ENCODE peak calls at places on chromosomes 16 and 17, in four cellular contexts. Z is adrenal gland, B is upper lobe of left lung, R is endodermal cell. V is an unnamed sample.

GRCh38 chr17:49170216-49170615 is 37.6 kb downstream of the B4GALNT2 start:
- DNase-seq in Z (no peak), B (no peak), R (no peak), V (no peak)

GRCh38 chr17:47945080-47945479 is 3.7 kb downstream of the PNPO start:
- DNase-seq in Z (no peak), B (no peak), R (no peak), V (no peak)

GRCh38 chr17:50037321-50038107 is 18.4 kb upstream of the ITGA3 start:
- DNase-seq in Z (peak; percentile 93), B (peak; percentile 68), R (no peak), V (peak; percentile 92)

GRCh38 chr16:3789375-3790067 is 72.2 kb upstream of the TRAP1 start:
- DNase-seq in Z (no peak), B (no peak), R (no peak), V (no peak)

GRCh38 chr17:82241183-82241925 is 12.5 kb downstream of the SLC16A3 start:
- DNase-seq in Z (peak; percentile 94), B (peak; percentile 84), R (no peak), V (peak; percentile 95)

GRCh38 chr17:17779015-17779611 is 57.7 kb downstream of the SREBF1 start:
- DNase-seq in Z (no peak), B (no peak), R (no peak), V (peak; percentile 89)

GRCh38 chr16:52497067-52497816 is 49.7 kb downstream of the TOX3 start:
- DNase-seq in Z (no peak), B (no peak), R (no peak), V (no peak)

GRCh38 chr17:82338858-82339633 is 5.5 kb upstream of the SECTM1 start:
- DNase-seq in Z (peak; percentile 80), B (peak; percentile 65), R (no peak), V (peak; percentile 98)

GRCh38 chr17:46085522-46085921 is 86.5 kb downstream of the STH start:
- DNase-seq in Z (no peak), B (no peak), R (no peak), V (no peak)

GRCh38 chr17:42387663-42388380 is 420 bp downstream of the STAT3 start:
- DNase-seq in Z (peak; percentile 59), B (peak; percentile 91), R (peak; percentile 90), V (peak; percentile 47)

GRCh38 chr17:80461527-80462166 is 14.8 kb downstream of the NPTX1 start:
- DNase-seq in Z (no peak), B (peak; percentile 57), R (no peak), V (no peak)

GRCh38 chr17:79837888-79838540 is 1.2 kb downstream of the CBX4 start:
- DNase-seq in Z (peak; percentile 35), B (no peak), R (peak; percentile 71), V (peak; percentile 97)

GRCh38 chr17:5381542-5381941 is 37.9 kb downstream of the NUP88 start:
- DNase-seq in Z (no peak), B (no peak), R (no peak), V (peak; percentile 69)

GRCh38 chr16:27189335-27189972 is 13.9 kb upstream of the KDM8 start:
- DNase-seq in Z (no peak), B (peak; percentile 40), R (peak; percentile 88), V (no peak)

GRCh38 chr17:80931421-80932265 is 60.0 kb upstream of the CHMP6 start:
- DNase-seq in Z (no peak), B (no peak), R (peak; percentile 93), V (peak; percentile 82)

GRCh38 chr16:68264128-68265077 is at the start of gene SLC7A6:
- DNase-seq in Z (peak; percentile 80), B (peak; percentile 97), R (peak; percentile 91), V (peak; percentile 97)

GRCh38 chr17:81844327-81844851 is 9.5 kb upstream of the PPP1R27 start:
- DNase-seq in Z (no peak), B (peak; percentile 68), R (no peak), V (no peak)

GRCh38 chr17:39669897-39670735 is 1.9 kb downstream of the PNMT start:
- DNase-seq in Z (no peak), B (peak; percentile 66), R (no peak), V (peak; percentile 77)

GRCh38 chr17:71260366-71260765 is 860.5 kb upstream of the SOX9 start:
- DNase-seq in Z (no peak), B (no peak), R (no peak), V (peak; percentile 60)

GRCh38 chr17:17830740-17831207 is 6.0 kb downstream of the SREBF1 start:
- DNase-seq in Z (peak; percentile 80), B (no peak), R (no peak), V (no peak)

GRCh38 chr16:49699718-49700117 is 156.2 kb downstream of the ZNF423 start:
- DNase-seq in Z (no peak), B (no peak), R (peak; percentile 53), V (peak; percentile 76)

DNA sequence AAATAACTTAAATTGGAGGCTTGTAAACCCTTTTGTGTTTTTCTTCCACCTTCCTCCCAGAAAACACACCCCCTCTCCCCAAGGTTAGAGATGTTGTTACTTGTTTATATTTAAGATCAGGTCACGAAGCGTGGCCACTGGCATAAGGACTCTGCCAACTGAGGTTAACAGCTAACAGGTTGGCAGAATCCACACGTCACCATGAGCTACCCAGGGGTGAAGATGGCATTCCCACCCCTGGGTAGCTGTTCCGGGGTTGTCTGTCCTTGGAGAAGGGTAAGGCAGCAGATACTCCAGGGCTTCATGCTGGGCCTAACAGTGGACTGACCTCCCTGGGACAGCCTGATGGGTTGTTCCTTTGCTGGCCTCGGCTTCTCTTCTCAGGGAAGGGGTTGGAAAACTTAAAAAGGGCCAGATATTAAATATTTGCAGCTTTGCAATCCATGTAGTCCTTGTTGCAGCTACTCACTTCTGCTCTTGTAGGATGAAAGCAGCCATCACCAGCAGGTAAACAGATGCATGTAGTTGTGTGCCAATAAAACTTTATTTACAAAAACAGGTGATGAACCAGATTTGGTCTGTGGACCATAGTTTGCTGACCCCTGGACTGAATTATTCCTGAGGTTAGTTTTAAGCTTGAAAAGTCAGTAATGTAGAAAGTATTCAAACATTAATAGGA is 148.6 kb downstream of the MSI2 start:
- DNase-seq in Z (no peak), B (no peak), R (no peak), V (no peak)
- H3K4me3 ChIP-seq in Z (no peak overlapping the region), B (no peak overlapping the region), R (no peak overlapping the region), V (no peak overlapping the region)

DNA sequence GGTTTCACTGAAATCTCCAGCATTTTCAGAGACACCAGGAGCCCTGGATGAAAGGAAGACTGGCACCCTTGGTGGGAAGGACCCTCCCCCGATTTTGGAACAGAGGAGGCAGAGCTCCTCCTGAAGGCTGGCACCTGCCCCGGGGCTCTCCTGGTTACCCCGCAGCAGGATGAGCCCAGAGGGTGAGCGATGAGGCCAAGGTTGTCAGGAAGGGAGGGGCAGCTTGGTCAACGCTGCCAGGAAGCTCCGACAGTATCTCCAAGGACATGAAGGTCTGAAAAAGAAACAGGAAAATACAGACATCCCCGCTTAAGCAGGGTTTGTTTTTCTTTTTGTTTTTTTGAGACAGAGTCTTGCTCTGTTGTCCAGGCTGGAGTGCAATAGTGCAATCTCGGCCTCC is 15.5 kb upstream of the ACSF3 start:
- DNase-seq in Z (no peak), B (no peak), R (no peak), V (no peak)
- H3K27ac ChIP-seq in Z (no peak overlapping the region), B (no peak overlapping the region), R (no peak overlapping the region), V (no peak overlapping the region)

GRCh38 chr17:55303701-55304145 is 39.0 kb downstream of the HLF start:
- DNase-seq in Z (no peak), B (no peak), R (peak; percentile 13), V (no peak)
- TF ChIP-seq CTCF in Z (no peak), B (no peak), R (no peak), V (peak; percentile 43)

GRCh38 chr16:58494981-58495860 is 4.7 kb upstream of the NDRG4 start:
- DNase-seq in Z (peak; percentile 85), B (no peak), R (peak; percentile 94), V (peak; percentile 99)
- H3K4me3 ChIP-seq in Z (no peak overlapping the region), B (no peak overlapping the region), R (no peak overlapping the region), V (peak overlapping the region; percentile 57)

GRCh38 chr17:38421224-38421841 is 6.9 kb upstream of the ARHGAP23 start:
- DNase-seq in Z (no peak), B (no peak), R (peak; percentile 74), V (peak; percentile 97)
- H3K27ac ChIP-seq in Z (no peak overlapping the region), B (no peak overlapping the region), R (no peak overlapping the region), V (peak overlapping the region; percentile 71)

DNA sequence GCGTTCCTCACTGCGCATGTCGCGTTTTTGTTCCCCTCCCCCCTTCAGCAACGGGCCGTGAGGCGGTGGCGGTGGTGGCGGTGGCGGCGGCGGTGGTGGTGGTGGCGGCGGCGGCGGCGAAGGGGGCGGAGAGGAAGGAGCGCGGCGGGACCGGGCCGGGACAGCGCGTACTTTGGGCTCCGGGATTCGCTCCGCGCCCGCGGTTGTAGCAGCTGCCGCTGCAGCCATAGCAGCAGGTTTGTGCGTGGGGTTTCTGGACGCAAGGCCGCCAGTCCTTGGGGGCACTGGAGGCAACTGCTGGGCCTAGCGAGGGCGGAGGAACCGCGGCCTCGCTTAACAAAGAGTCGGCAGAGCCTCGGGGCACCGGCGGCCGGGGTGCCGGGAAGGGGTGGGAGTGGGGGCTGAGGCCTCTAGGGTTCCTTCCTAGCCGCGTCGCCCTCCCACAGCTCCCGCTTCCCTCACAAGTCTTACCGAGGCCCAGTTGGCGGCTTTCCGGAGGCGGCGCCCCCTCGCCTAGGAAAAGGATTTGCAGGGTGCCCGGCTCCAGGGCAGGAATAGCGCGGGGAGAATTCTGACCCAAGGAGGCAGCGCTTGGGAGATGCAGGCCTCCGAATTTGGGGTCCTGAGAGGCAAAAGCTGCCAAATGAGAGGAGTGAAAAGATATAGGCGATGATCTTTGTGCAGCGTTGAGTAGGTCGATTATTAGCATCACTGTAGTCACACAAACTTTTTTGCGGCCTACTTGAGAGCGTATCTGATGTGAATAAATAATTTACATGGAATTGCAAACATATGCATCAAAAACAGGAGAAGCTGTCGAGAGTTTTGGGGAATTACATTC is at the start of gene DDX42:
- DNase-seq in Z (peak; percentile 68), B (peak; percentile 96), R (peak; percentile 98), V (peak; percentile 84)
- TF ChIP-seq CTCF in Z (no peak), B (peak; percentile 17), R (peak; percentile 32), V (no peak)